ENCODE peak calls at places on chromosomes 5 and 9, in ten cellular contexts. Q is ovary, N is stomach, Z is A549, V is transverse colon, H is HepG2, A is SK-N-SH, S is K562, K is sigmoid colon, L is upper lobe of left lung. W is an unnamed sample.
A peak's percentile ranks its signal among the peaks of the same experiment; 100 is the strongest.

GRCh38 chr5:135534609-135535419 is 950 bp downstream of the NEUROG1 start:
- DNase-seq in A (peak; percentile 52), L (peak; percentile 59), S (no peak), Q (no peak), N (no peak), H (no peak), K (no peak), Z (no peak), V (no peak), W (no peak)

GRCh38 chr5:44632344-44632743 is 176.4 kb upstream of the MRPS30 start:
- DNase-seq in L (no peak), N (no peak), V (no peak), Q (no peak), H (no peak), K (no peak), Z (no peak), A (no peak), S (no peak), W (no peak)

GRCh38 chr5:161847896-161848510 is at the start of gene GABRA1:
- DNase-seq in S (no peak), Z (no peak), Q (no peak), N (no peak), K (no peak), L (peak; percentile 41), A (no peak), V (no peak), H (no peak), W (no peak)

GRCh38 chr9:95462419-95463121 is 54.2 kb downstream of the PTCH1 start:
- DNase-seq in Z (no peak), A (peak; percentile 90), Q (peak; percentile 71), V (peak; percentile 84), N (peak; percentile 74), H (no peak), K (peak; percentile 85), L (peak; percentile 87), S (peak; percentile 88), W (peak; percentile 79)

GRCh38 chr5:10116594-10116993 is 133.1 kb downstream of the ATPSCKMT start:
- DNase-seq in A (no peak), Q (no peak), N (no peak), H (no peak), V (no peak), K (no peak), Z (no peak), L (no peak), S (no peak), W (no peak)

GRCh38 chr5:142181547-142182191 is 73.1 kb downstream of the NDFIP1 start:
- DNase-seq in Z (no peak), A (no peak), Q (no peak), S (no peak), L (no peak), V (no peak), N (no peak), H (peak; percentile 35), K (peak; percentile 38), W (no peak)

GRCh38 chr9:132041825-132042224 is 37.8 kb downstream of the MED27 start:
- DNase-seq in V (no peak), Q (no peak), S (no peak), K (no peak), Z (no peak), A (peak; percentile 60), L (no peak), H (no peak), N (no peak), W (no peak)

GRCh38 chr5:158023266-158023665 is 164.3 kb upstream of the CLINT1 start:
- DNase-seq in K (no peak), Z (no peak), N (no peak), H (no peak), V (peak; percentile 43), L (no peak), A (no peak), Q (no peak), S (no peak), W (no peak)

GRCh38 chr5:88687253-88687955 is 195.6 kb downstream of the MEF2C start:
- DNase-seq in A (no peak), H (no peak), L (no peak), V (no peak), Z (no peak), N (no peak), S (no peak), K (no peak), Q (no peak), W (no peak)

GRCh38 chr9:110031511-110032173 is 176.3 kb downstream of the C9orf152 start:
- DNase-seq in Z (peak; percentile 60), V (no peak), A (no peak), N (no peak), Q (no peak), H (no peak), L (no peak), S (no peak), K (no peak), W (no peak)
- H3K4me1 ChIP-seq in Z (peaks cover 34% of the 10 kb centered on the region), V (no peaks in the 10 kb centered on the region), A (no peaks in the 10 kb centered on the region), N (no peaks in the 10 kb centered on the region), Q (no peaks in the 10 kb centered on the region), H (peaks cover 46% of the 10 kb centered on the region), L (peaks cover 14% of the 10 kb centered on the region), S (no peaks in the 10 kb centered on the region), K (no peaks in the 10 kb centered on the region), W (no peaks in the 10 kb centered on the region)

DNA sequence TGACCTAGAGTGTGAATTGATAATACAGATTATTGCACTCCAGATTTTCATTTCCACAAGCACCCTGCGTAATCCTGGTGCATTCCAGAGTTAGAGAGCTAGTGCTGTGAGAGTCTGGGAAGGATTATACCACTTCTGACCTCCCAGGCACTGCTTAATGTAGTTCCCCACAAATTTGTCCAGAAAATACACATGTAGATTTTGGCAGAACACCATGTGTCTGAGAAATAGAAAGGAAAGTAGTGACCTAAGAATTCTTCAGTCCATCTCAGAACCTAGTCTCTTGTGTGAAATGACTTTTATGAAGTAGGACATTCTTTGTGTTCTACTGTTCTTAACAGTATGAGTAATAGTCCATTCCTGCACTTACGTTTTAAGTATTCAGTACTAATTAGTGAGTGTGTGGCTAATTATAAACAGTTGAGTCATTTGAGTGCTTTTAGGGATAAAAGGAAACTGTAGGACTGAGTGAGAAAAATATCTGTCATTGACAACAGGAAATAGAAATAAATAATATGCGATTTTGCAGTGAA is 27.8 kb upstream of the PTPDC1 start:
- DNase-seq in K (no peak), S (no peak), H (no peak), Z (no peak), A (no peak), L (no peak), Q (no peak), N (no peak), V (no peak), W (peak; percentile 12)
- TF ChIP-seq EP300 in K (peak; percentile 26), S (no peak), H (no peak), Z (no peak), A (no peak), L (no peak), Q (no peak), N (no peak), V (no peak), W (peak; percentile 72)

GRCh38 chr9:89505048-89505447 is 7.1 kb upstream of the SEMA4D start:
- DNase-seq in L (no peak), Q (no peak), H (no peak), K (no peak), Z (no peak), S (no peak), N (no peak), V (no peak), A (no peak), W (no peak)
- H3K4me1 ChIP-seq in L (no peaks in the 10 kb centered on the region), Q (peaks cover 3% of the 10 kb centered on the region), H (no peaks in the 10 kb centered on the region), K (no peaks in the 10 kb centered on the region), Z (no peaks in the 10 kb centered on the region), S (no peaks in the 10 kb centered on the region), N (no peaks in the 10 kb centered on the region), V (no peaks in the 10 kb centered on the region), A (peaks cover 16% of the 10 kb centered on the region), W (no peaks in the 10 kb centered on the region)

DNA sequence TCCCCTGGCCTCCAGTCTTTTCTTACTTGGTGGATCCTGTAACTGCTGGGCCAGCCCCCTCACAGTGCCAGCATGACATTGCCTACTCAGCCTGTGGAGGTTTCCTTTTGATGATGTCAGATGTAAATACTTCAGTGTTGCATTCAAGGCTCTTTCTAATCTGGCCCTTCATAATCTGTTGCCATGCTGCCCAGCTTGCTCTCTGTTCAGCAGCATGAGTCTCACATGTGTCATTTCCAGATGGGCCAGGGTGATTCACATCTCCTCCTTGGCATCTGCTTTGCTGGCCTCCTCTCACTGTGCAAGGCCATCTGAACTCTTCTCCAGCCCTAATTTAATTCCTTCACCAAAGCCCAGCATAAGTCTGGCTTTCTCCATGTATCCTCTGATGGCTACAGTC is 57.2 kb downstream of the MAST4 start:
- DNase-seq in H (no peak), S (no peak), A (no peak), K (no peak), N (no peak), Z (no peak), L (no peak), V (no peak), Q (no peak), W (no peak)
- TF ChIP-seq EP300 in H (no peak), S (no peak), A (no peak), K (no peak), N (no peak), Z (no peak), L (no peak), V (no peak), Q (no peak), W (no peak)

W was measured in tibial nerve.